ENCODE peak calls at places on chromosomes 7 and 10, in five cellular contexts. One of them, this sample, is unnamed.
A peak's percentile ranks its signal among the peaks of the same experiment; 100 is the strongest.

GRCh38 chr10:42962120-42962901 is 114.6 kb upstream of the RET start:
- DNase-seq in HCT116: no peak
- DNase-seq in foreskin fibroblast: no peak
- DNase-seq in body of pancreas: peak; percentile 3
- DNase-seq in keratinocyte: no peak
- DNase-seq in this sample: no peak

GRCh38 chr10:17787087-17787942 is 21.8 kb upstream of the MRC1 start:
- DNase-seq in foreskin fibroblast: peak; percentile 81
- DNase-seq in HCT116: peak; percentile 62
- DNase-seq in body of pancreas: no peak
- DNase-seq in keratinocyte: peak; percentile 68
- DNase-seq in this sample: peak; percentile 88

GRCh38 chr7:100867796-100868485 is 754 bp downstream of the TRIP6 start:
- DNase-seq in keratinocyte: no peak
- DNase-seq in HCT116: no peak
- DNase-seq in body of pancreas: peak; percentile 42
- DNase-seq in foreskin fibroblast: peak; percentile 47
- DNase-seq in this sample: no peak

GRCh38 chr7:128889121-128889520 is 21.4 kb downstream of the KCP start:
- DNase-seq in foreskin fibroblast: peak; percentile 25
- DNase-seq in HCT116: no peak
- DNase-seq in body of pancreas: no peak
- DNase-seq in keratinocyte: no peak
- DNase-seq in this sample: no peak

GRCh38 chr7:97317575-97317974 is 200.1 kb downstream of the SDHAF3 start:
- DNase-seq in foreskin fibroblast: no peak
- DNase-seq in HCT116: no peak
- DNase-seq in keratinocyte: no peak
- DNase-seq in body of pancreas: no peak
- DNase-seq in this sample: no peak

GRCh38 chr7:15130666-15131541 is 228.4 kb upstream of the DGKB start:
- DNase-seq in HCT116: no peak
- DNase-seq in foreskin fibroblast: peak; percentile 63
- DNase-seq in body of pancreas: no peak
- DNase-seq in keratinocyte: peak; percentile 7
- DNase-seq in this sample: peak; percentile 8

GRCh38 chr7:88183051-88183450 is 36.8 kb downstream of the SRI start:
- DNase-seq in body of pancreas: no peak
- DNase-seq in foreskin fibroblast: no peak
- DNase-seq in keratinocyte: no peak
- DNase-seq in HCT116: no peak
- DNase-seq in this sample: no peak

GRCh38 chr7:151374726-151375125 is 33.1 kb downstream of the NUB1 start:
- DNase-seq in foreskin fibroblast: no peak
- DNase-seq in keratinocyte: no peak
- DNase-seq in HCT116: no peak
- DNase-seq in body of pancreas: no peak
- DNase-seq in this sample: no peak

GRCh38 chr10:6416892-6417512 is 163.1 kb downstream of the PRKCQ start:
- DNase-seq in keratinocyte: no peak
- DNase-seq in foreskin fibroblast: peak; percentile 67
- DNase-seq in body of pancreas: no peak
- DNase-seq in HCT116: peak; percentile 35
- DNase-seq in this sample: no peak

GRCh38 chr7:51867117-51867516 is 550.5 kb upstream of the COBL start:
- DNase-seq in keratinocyte: no peak
- DNase-seq in foreskin fibroblast: no peak
- DNase-seq in HCT116: no peak
- DNase-seq in body of pancreas: no peak
- DNase-seq in this sample: no peak

GRCh38 chr7:141649865-141650499 is 52.0 kb downstream of the DENND11 start:
- DNase-seq in keratinocyte: peak; percentile 15
- DNase-seq in HCT116: peak; percentile 45
- DNase-seq in body of pancreas: peak; percentile 79
- DNase-seq in foreskin fibroblast: peak; percentile 92
- DNase-seq in this sample: peak; percentile 87

DNA sequence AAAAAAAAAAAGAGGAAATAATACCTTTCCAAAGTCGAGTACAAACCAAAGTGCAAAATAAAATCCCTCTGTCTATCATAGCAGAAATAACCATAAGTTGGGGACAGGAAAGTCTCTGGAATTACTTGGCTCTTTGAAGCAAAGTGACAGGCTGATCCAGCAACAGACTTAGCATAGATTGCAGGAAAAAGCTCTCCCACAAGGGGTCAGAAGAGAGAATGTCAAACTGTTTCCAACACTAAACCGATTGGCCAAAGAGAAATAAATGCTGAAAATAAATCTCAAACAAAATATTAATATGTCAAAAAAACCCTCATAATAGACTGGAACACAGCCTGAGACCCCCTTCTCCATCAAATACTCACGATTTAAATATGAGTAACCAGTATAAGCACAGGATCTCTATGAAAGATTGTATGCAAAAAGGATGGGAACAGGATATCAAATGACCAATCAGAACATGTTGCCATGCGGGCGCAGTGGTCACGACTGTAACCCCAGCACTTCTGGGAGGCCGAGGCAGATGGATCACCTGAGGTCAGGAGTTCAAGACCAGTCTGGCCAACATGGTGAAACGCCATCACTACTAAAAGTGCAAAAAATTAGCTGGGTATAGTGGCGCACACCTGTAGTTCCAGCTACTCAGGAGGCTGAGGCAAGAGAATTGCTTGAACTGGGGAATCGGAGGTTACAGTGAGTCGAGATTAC is 1000.7 kb upstream of the LRRN3 start:
- DNase-seq in body of pancreas: no peak
- DNase-seq in keratinocyte: no peak
- DNase-seq in HCT116: peak; percentile 38
- DNase-seq in foreskin fibroblast: peak; percentile 4
- DNase-seq in this sample: no peak
- TF ChIP-seq CTCF in body of pancreas: peak; percentile 44
- TF ChIP-seq CTCF in keratinocyte: peak; percentile 67
- TF ChIP-seq CTCF in HCT116: peak; percentile 41
- TF ChIP-seq CTCF in foreskin fibroblast: peak; percentile 38
- TF ChIP-seq CTCF in this sample: no peak

GRCh38 chr10:116728526-116729096 is 13.8 kb downstream of the HSPA12A start:
- DNase-seq in body of pancreas: no peak
- DNase-seq in HCT116: no peak
- DNase-seq in keratinocyte: no peak
- DNase-seq in foreskin fibroblast: no peak
- DNase-seq in this sample: no peak

GRCh38 chr10:116733566-116733965 is 8.8 kb downstream of the HSPA12A start:
- DNase-seq in body of pancreas: no peak
- DNase-seq in keratinocyte: no peak
- DNase-seq in HCT116: no peak
- DNase-seq in foreskin fibroblast: peak; percentile 55
- DNase-seq in this sample: peak; percentile 58

GRCh38 chr10:116729243-116729642 is 13.1 kb downstream of the HSPA12A start:
- DNase-seq in keratinocyte: no peak
- DNase-seq in HCT116: no peak
- DNase-seq in foreskin fibroblast: no peak
- DNase-seq in body of pancreas: no peak
- DNase-seq in this sample: no peak

GRCh38 chr10:116730464-116731260 is 11.7 kb downstream of the HSPA12A start:
- DNase-seq in keratinocyte: no peak
- DNase-seq in body of pancreas: no peak
- DNase-seq in foreskin fibroblast: no peak
- DNase-seq in HCT116: no peak
- DNase-seq in this sample: no peak

GRCh38 chr10:116732546-116732945 is 9.8 kb downstream of the HSPA12A start:
- DNase-seq in body of pancreas: no peak
- DNase-seq in foreskin fibroblast: no peak
- DNase-seq in keratinocyte: no peak
- DNase-seq in HCT116: no peak
- DNase-seq in this sample: no peak
- TF ChIP-seq CTCF in body of pancreas: no peak
- TF ChIP-seq CTCF in foreskin fibroblast: no peak
- TF ChIP-seq CTCF in keratinocyte: no peak
- TF ChIP-seq CTCF in HCT116: no peak
- TF ChIP-seq CTCF in this sample: no peak

GRCh38 chr7:158759245-158759614 is 54.6 kb upstream of the NCAPG2 start:
- DNase-seq in body of pancreas: no peak
- DNase-seq in foreskin fibroblast: no peak
- DNase-seq in keratinocyte: no peak
- DNase-seq in HCT116: no peak
- DNase-seq in this sample: no peak

GRCh38 chr7:158760445-158760764 is 55.8 kb upstream of the NCAPG2 start:
- DNase-seq in foreskin fibroblast: no peak
- DNase-seq in keratinocyte: no peak
- DNase-seq in HCT116: no peak
- DNase-seq in body of pancreas: no peak
- DNase-seq in this sample: no peak

GRCh38 chr7:158761945-158762344 is 57.3 kb upstream of the NCAPG2 start:
- DNase-seq in HCT116: no peak
- DNase-seq in foreskin fibroblast: no peak
- DNase-seq in body of pancreas: no peak
- DNase-seq in keratinocyte: no peak
- DNase-seq in this sample: no peak

GRCh38 chr7:158759749-158760444 is 55.3 kb upstream of the NCAPG2 start:
- DNase-seq in body of pancreas: no peak
- DNase-seq in HCT116: no peak
- DNase-seq in keratinocyte: no peak
- DNase-seq in foreskin fibroblast: no peak
- DNase-seq in this sample: no peak

GRCh38 chr7:158760936-158761335 is 56.3 kb upstream of the NCAPG2 start:
- DNase-seq in foreskin fibroblast: no peak
- DNase-seq in keratinocyte: no peak
- DNase-seq in HCT116: no peak
- DNase-seq in body of pancreas: no peak
- DNase-seq in this sample: no peak
- TF ChIP-seq CTCF in foreskin fibroblast: peak; percentile 9
- TF ChIP-seq CTCF in keratinocyte: no peak
- TF ChIP-seq CTCF in HCT116: peak; percentile 20
- TF ChIP-seq CTCF in body of pancreas: no peak
- TF ChIP-seq CTCF in this sample: peak; percentile 18

DNA sequence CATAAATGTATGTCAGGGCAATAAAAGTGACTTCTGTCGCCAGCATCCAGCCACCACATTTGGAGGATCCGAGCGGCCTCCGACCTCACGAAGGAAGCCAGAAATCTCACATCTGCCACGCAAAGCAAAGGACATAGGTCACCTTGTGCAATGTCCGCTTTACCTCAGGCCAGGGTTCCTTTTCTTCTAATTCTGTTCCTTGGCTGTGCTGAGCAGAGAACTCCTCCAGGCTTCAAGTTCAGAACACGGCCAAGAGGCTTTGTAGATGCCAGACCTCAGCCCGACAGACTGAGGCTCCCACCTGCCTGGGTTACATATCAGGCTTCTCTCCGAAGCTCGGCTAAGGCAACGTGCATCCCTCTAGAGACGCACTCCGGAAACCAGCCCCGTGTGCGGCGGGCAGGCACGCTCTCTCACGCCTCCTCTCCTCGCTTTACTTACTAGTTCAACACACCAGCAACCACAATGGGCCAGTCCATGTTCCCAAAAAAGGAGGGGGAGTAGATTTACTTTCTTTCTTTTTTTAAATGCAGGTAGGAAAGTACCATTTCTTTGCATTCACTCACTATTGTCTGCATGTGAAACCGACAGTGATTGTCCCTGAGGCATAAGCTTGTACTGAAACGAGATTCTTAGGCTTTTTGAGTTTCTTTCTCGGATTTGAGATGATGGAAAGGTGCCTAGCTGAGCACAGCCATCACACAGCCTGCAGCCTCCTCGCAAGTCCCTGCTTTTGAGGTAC is 122.4 kb upstream of the AFAP1L2 start:
- DNase-seq in body of pancreas: peak; percentile 79
- DNase-seq in foreskin fibroblast: peak; percentile 40
- DNase-seq in HCT116: peak; percentile 95
- DNase-seq in keratinocyte: no peak
- DNase-seq in this sample: peak; percentile 46
- TF ChIP-seq CTCF in body of pancreas: no peak
- TF ChIP-seq CTCF in foreskin fibroblast: no peak
- TF ChIP-seq CTCF in HCT116: no peak
- TF ChIP-seq CTCF in keratinocyte: no peak
- TF ChIP-seq CTCF in this sample: no peak

DNA sequence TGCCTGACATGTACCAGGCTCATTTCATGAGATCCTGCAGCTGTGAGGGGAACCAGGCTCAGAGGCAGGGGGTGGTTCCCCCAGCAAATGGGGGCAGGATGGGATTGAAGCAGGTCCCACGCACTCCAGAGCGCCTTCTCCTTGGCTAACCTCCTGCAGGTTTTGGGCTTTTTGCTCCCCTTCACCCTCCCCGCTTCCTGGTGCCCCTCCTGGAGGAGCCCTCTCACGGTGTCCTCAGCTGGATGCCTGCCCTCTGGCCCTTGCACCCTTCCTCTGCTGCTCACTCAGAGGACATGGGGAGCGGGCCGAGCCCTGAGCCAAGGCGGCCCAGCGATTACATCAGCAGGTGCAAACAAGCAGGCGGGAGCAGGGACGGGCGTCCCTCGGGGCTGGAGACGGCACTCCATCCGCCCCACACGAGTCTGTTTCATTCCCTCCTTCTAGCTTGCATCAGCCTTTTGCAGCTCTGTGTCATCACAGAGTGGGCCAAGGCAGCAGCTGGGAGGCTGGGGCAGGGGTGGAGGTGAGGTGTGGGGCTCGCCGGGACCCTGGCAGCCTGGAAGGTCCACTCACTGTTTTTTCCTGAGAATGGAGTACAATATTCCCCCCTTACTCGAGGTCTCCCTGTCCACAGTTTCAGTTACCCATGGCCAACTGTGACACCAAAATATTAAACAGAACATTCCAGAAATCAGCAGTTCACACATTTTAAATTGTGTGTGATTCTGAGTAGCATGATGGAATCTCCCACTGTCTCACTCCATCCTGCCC is 52.7 kb upstream of the SLC29A3 start:
- DNase-seq in foreskin fibroblast: peak; percentile 91
- DNase-seq in body of pancreas: peak; percentile 54
- DNase-seq in HCT116: no peak
- DNase-seq in keratinocyte: no peak
- DNase-seq in this sample: peak; percentile 79
- TF ChIP-seq CTCF in foreskin fibroblast: no peak
- TF ChIP-seq CTCF in body of pancreas: no peak
- TF ChIP-seq CTCF in HCT116: no peak
- TF ChIP-seq CTCF in keratinocyte: no peak
- TF ChIP-seq CTCF in this sample: no peak

GRCh38 chr7:116671681-116672595 is at the start of gene MET:
- DNase-seq in body of pancreas: peak; percentile 92
- DNase-seq in keratinocyte: no peak
- DNase-seq in foreskin fibroblast: peak; percentile 93
- DNase-seq in HCT116: peak; percentile 84
- DNase-seq in this sample: no peak
- TF ChIP-seq CTCF in body of pancreas: peak; percentile 79
- TF ChIP-seq CTCF in keratinocyte: peak; percentile 77
- TF ChIP-seq CTCF in foreskin fibroblast: peak; percentile 76
- TF ChIP-seq CTCF in HCT116: peak; percentile 84
- TF ChIP-seq CTCF in this sample: peak; percentile 76

This sample was measured in AG09309.